ENCODE peak calls at places on chromosomes 4 and X, in six cellular contexts. One of them, this sample, is unnamed.
A peak's percentile ranks its signal among the peaks of the same experiment; 100 is the strongest.

GRCh38 chr4:163654621-163655020 is 160.1 kb downstream of the TMA16 start:
- DNase-seq in suprapubic skin: no peak
- DNase-seq in adrenal gland: no peak
- DNase-seq in ovary: no peak
- DNase-seq in CD8-positive, alpha-beta T cell: no peak
- DNase-seq in PC-3: peak; percentile 68
- DNase-seq in this sample: no peak

GRCh38 chr4:151314509-151314908 is 10.9 kb downstream of the SH3D19 start:
- DNase-seq in ovary: no peak
- DNase-seq in suprapubic skin: no peak
- DNase-seq in PC-3: no peak
- DNase-seq in CD8-positive, alpha-beta T cell: no peak
- DNase-seq in adrenal gland: no peak
- DNase-seq in this sample: no peak

GRCh38 chr4:76606662-76607265 is 171.7 kb downstream of the SHROOM3 start:
- DNase-seq in adrenal gland: no peak
- DNase-seq in suprapubic skin: no peak
- DNase-seq in ovary: no peak
- DNase-seq in PC-3: no peak
- DNase-seq in CD8-positive, alpha-beta T cell: no peak
- DNase-seq in this sample: no peak

GRCh38 chrX:123450217-123450616 is 266.1 kb downstream of the GRIA3 start:
- DNase-seq in PC-3: peak; percentile 50
- DNase-seq in CD8-positive, alpha-beta T cell: no peak
- DNase-seq in suprapubic skin: no peak
- DNase-seq in adrenal gland: no peak
- DNase-seq in ovary: no peak
- DNase-seq in this sample: no peak

GRCh38 chr4:151144329-151145072 is 45.1 kb downstream of the RPS3A start:
- DNase-seq in PC-3: no peak
- DNase-seq in suprapubic skin: no peak
- DNase-seq in ovary: no peak
- DNase-seq in adrenal gland: no peak
- DNase-seq in CD8-positive, alpha-beta T cell: no peak
- DNase-seq in this sample: no peak

GRCh38 chr4:153153339-153153851 is 50.8 kb upstream of the TRIM2 start:
- DNase-seq in ovary: peak; percentile 51
- DNase-seq in PC-3: peak; percentile 19
- DNase-seq in suprapubic skin: peak; percentile 81
- DNase-seq in adrenal gland: peak; percentile 64
- DNase-seq in CD8-positive, alpha-beta T cell: peak; percentile 65
- DNase-seq in this sample: peak; percentile 43

GRCh38 chrX:136622568-136622967 is 25.4 kb upstream of the CD40LG start:
- DNase-seq in PC-3: no peak
- DNase-seq in CD8-positive, alpha-beta T cell: no peak
- DNase-seq in ovary: no peak
- DNase-seq in adrenal gland: no peak
- DNase-seq in suprapubic skin: no peak
- DNase-seq in this sample: peak; percentile 66

GRCh38 chr4:94641702-94642560 is 115.8 kb upstream of the BMPR1B start:
- DNase-seq in CD8-positive, alpha-beta T cell: no peak
- DNase-seq in PC-3: peak; percentile 77
- DNase-seq in ovary: no peak
- DNase-seq in suprapubic skin: no peak
- DNase-seq in adrenal gland: no peak
- DNase-seq in this sample: peak; percentile 53

GRCh38 chr4:116016201-116016600 is 902.8 kb upstream of the NDST4 start:
- DNase-seq in adrenal gland: no peak
- DNase-seq in PC-3: peak; percentile 92
- DNase-seq in suprapubic skin: no peak
- DNase-seq in ovary: no peak
- DNase-seq in CD8-positive, alpha-beta T cell: no peak
- DNase-seq in this sample: peak; percentile 33

GRCh38 chr4:7462509-7462971 is 27.8 kb upstream of the PSAPL1 start:
- DNase-seq in ovary: peak; percentile 68
- DNase-seq in adrenal gland: no peak
- DNase-seq in CD8-positive, alpha-beta T cell: no peak
- DNase-seq in suprapubic skin: no peak
- DNase-seq in PC-3: peak; percentile 88
- DNase-seq in this sample: peak; percentile 62

GRCh38 chr4:71235321-71236206 is 103.3 kb upstream of the SLC4A4 start:
- DNase-seq in suprapubic skin: no peak
- DNase-seq in ovary: no peak
- DNase-seq in adrenal gland: no peak
- DNase-seq in CD8-positive, alpha-beta T cell: no peak
- DNase-seq in PC-3: no peak
- DNase-seq in this sample: no peak

GRCh38 chr4:6336166-6336565 is 66.5 kb downstream of the WFS1 start:
- DNase-seq in adrenal gland: no peak
- DNase-seq in suprapubic skin: no peak
- DNase-seq in CD8-positive, alpha-beta T cell: no peak
- DNase-seq in ovary: no peak
- DNase-seq in PC-3: no peak
- DNase-seq in this sample: no peak

GRCh38 chr4:26131711-26132110 is 189.1 kb upstream of the RBPJ start:
- DNase-seq in PC-3: no peak
- DNase-seq in suprapubic skin: no peak
- DNase-seq in adrenal gland: no peak
- DNase-seq in CD8-positive, alpha-beta T cell: peak; percentile 40
- DNase-seq in ovary: no peak
- DNase-seq in this sample: no peak

GRCh38 chr4:178329226-178329872 is 887.1 kb upstream of the AGA start:
- DNase-seq in CD8-positive, alpha-beta T cell: no peak
- DNase-seq in ovary: no peak
- DNase-seq in adrenal gland: no peak
- DNase-seq in suprapubic skin: no peak
- DNase-seq in PC-3: peak; percentile 1
- DNase-seq in this sample: no peak

GRCh38 chr4:140344111-140344510 is 29.3 kb upstream of the SCOC start:
- DNase-seq in suprapubic skin: no peak
- DNase-seq in CD8-positive, alpha-beta T cell: no peak
- DNase-seq in ovary: no peak
- DNase-seq in adrenal gland: no peak
- DNase-seq in PC-3: no peak
- DNase-seq in this sample: no peak

GRCh38 chr4:187069398-187069797 is 345.7 kb upstream of the FAT1 start:
- DNase-seq in CD8-positive, alpha-beta T cell: no peak
- DNase-seq in adrenal gland: no peak
- DNase-seq in suprapubic skin: no peak
- DNase-seq in ovary: no peak
- DNase-seq in PC-3: no peak
- DNase-seq in this sample: no peak

GRCh38 chrX:152895724-152896420 is 2.0 kb upstream of the ZNF185 start:
- DNase-seq in adrenal gland: no peak
- DNase-seq in ovary: no peak
- DNase-seq in CD8-positive, alpha-beta T cell: no peak
- DNase-seq in PC-3: peak; percentile 93
- DNase-seq in suprapubic skin: no peak
- DNase-seq in this sample: peak; percentile 12

GRCh38 chr4:157265281-157265680 is 44.8 kb downstream of the GRIA2 start:
- DNase-seq in suprapubic skin: no peak
- DNase-seq in ovary: no peak
- DNase-seq in CD8-positive, alpha-beta T cell: no peak
- DNase-seq in adrenal gland: no peak
- DNase-seq in PC-3: peak; percentile 72
- DNase-seq in this sample: no peak

GRCh38 chr4:100208964-100209363 is 18.7 kb upstream of the DDIT4L start:
- DNase-seq in adrenal gland: no peak
- DNase-seq in suprapubic skin: no peak
- DNase-seq in ovary: no peak
- DNase-seq in CD8-positive, alpha-beta T cell: no peak
- DNase-seq in PC-3: peak; percentile 1
- DNase-seq in this sample: no peak

GRCh38 chrX:140918398-140919043 is 83.9 kb upstream of the SPANXB1 start:
- DNase-seq in CD8-positive, alpha-beta T cell: no peak
- DNase-seq in ovary: peak; percentile 6
- DNase-seq in PC-3: peak; percentile 70
- DNase-seq in suprapubic skin: no peak
- DNase-seq in adrenal gland: peak; percentile 33
- DNase-seq in this sample: peak; percentile 0

GRCh38 chr4:138959421-138959820 is 56.2 kb upstream of the NOCT start:
- DNase-seq in CD8-positive, alpha-beta T cell: no peak
- DNase-seq in PC-3: no peak
- DNase-seq in ovary: no peak
- DNase-seq in adrenal gland: no peak
- DNase-seq in suprapubic skin: no peak
- DNase-seq in this sample: no peak

GRCh38 chr4:176758731-176759130 is 34.0 kb downstream of the VEGFC start:
- DNase-seq in PC-3: no peak
- DNase-seq in CD8-positive, alpha-beta T cell: no peak
- DNase-seq in ovary: no peak
- DNase-seq in suprapubic skin: no peak
- DNase-seq in adrenal gland: peak; percentile 62
- DNase-seq in this sample: no peak

GRCh38 chrX:136271300-136271699 is 20.1 kb upstream of the MAP7D3 start:
- DNase-seq in ovary: no peak
- DNase-seq in CD8-positive, alpha-beta T cell: no peak
- DNase-seq in suprapubic skin: no peak
- DNase-seq in PC-3: no peak
- DNase-seq in adrenal gland: no peak
- DNase-seq in this sample: no peak

GRCh38 chrX:41478397-41478911 is 31.3 kb downstream of the NYX start:
- DNase-seq in adrenal gland: no peak
- DNase-seq in suprapubic skin: no peak
- DNase-seq in CD8-positive, alpha-beta T cell: no peak
- DNase-seq in ovary: no peak
- DNase-seq in PC-3: peak; percentile 5
- DNase-seq in this sample: peak; percentile 71

GRCh38 chrX:37330642-37331041 is 18.5 kb upstream of the PRRG1 start:
- DNase-seq in ovary: no peak
- DNase-seq in PC-3: no peak
- DNase-seq in suprapubic skin: no peak
- DNase-seq in CD8-positive, alpha-beta T cell: no peak
- DNase-seq in adrenal gland: no peak
- DNase-seq in this sample: no peak

GRCh38 chr4:99061048-99061447 is 27.5 kb downstream of the ADH5 start:
- DNase-seq in PC-3: no peak
- DNase-seq in ovary: no peak
- DNase-seq in CD8-positive, alpha-beta T cell: no peak
- DNase-seq in adrenal gland: no peak
- DNase-seq in suprapubic skin: no peak
- DNase-seq in this sample: no peak

GRCh38 chr4:7595883-7596535 is 161.3 kb upstream of the PSAPL1 start:
- DNase-seq in adrenal gland: no peak
- DNase-seq in suprapubic skin: no peak
- DNase-seq in ovary: no peak
- DNase-seq in CD8-positive, alpha-beta T cell: no peak
- DNase-seq in PC-3: peak; percentile 58
- DNase-seq in this sample: no peak

GRCh38 chrX:74520291-74520690 is 94.1 kb downstream of the RLIM start:
- DNase-seq in PC-3: no peak
- DNase-seq in adrenal gland: no peak
- DNase-seq in suprapubic skin: no peak
- DNase-seq in CD8-positive, alpha-beta T cell: no peak
- DNase-seq in ovary: no peak
- DNase-seq in this sample: peak; percentile 54

GRCh38 chr4:159290321-159291030 is 187.6 kb downstream of the RAPGEF2 start:
- DNase-seq in suprapubic skin: no peak
- DNase-seq in ovary: no peak
- DNase-seq in adrenal gland: no peak
- DNase-seq in PC-3: peak; percentile 56
- DNase-seq in CD8-positive, alpha-beta T cell: no peak
- DNase-seq in this sample: no peak

GRCh38 chrX:1407035-1407434 is 15.1 kb upstream of the SLC25A6 start:
- DNase-seq in adrenal gland: no peak
- DNase-seq in CD8-positive, alpha-beta T cell: no peak
- DNase-seq in suprapubic skin: peak; percentile 2
- DNase-seq in PC-3: no peak
- DNase-seq in ovary: no peak
- DNase-seq in this sample: no peak

GRCh38 chrX:113726898-113727297 is 857.0 kb upstream of the HTR2C start:
- DNase-seq in adrenal gland: no peak
- DNase-seq in CD8-positive, alpha-beta T cell: no peak
- DNase-seq in suprapubic skin: no peak
- DNase-seq in PC-3: no peak
- DNase-seq in ovary: no peak
- DNase-seq in this sample: no peak

DNA sequence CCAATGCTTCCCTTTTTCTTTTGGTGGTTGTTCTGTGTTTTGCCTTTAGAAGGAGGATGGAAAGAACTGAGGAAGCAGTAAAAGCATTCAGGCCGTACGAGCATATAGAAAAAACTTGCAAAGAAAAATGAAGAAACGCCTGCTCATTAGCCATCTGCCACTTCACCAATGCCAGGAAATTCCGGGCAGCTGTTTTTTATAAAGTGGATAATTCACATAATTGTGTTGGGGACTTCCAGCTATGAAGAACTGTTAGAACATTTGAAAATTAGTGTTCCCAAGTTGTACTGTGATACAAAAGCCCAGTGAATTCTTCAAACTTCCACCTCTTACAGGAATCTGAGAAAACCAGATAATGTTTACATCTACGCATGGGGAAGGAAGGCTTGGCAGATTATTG is 11.7 kb downstream of the RELL1 start:
- DNase-seq in PC-3: no peak
- DNase-seq in adrenal gland: no peak
- DNase-seq in suprapubic skin: no peak
- DNase-seq in ovary: no peak
- DNase-seq in CD8-positive, alpha-beta T cell: no peak
- DNase-seq in this sample: no peak
- H3K27ac ChIP-seq in PC-3: no peak overlapping the region
- H3K27ac ChIP-seq in adrenal gland: no peak overlapping the region
- H3K27ac ChIP-seq in suprapubic skin: no peak overlapping the region
- H3K27ac ChIP-seq in ovary: no peak overlapping the region
- H3K27ac ChIP-seq in CD8-positive, alpha-beta T cell: no peak overlapping the region
- H3K27ac ChIP-seq in this sample: no peak overlapping the region

DNA sequence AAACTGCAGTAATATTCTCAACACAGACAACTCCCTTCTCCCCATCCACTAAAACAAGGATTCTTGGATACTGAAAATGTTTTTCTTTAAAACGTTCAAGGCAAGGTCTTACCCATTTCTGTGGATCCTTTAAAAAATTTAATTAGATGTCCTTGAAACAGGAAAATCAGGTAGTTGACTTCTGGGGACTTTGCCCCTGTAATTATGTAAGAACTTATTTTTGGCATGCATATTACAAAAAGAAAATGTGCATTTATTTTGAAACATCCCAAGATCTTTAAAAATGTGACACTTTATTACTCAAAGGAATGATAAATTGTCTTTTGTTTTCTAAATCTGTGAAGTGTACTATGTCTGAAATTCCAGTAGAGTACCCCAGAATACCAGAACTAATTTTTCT is 25.8 kb downstream of the GUCY1B1 start:
- DNase-seq in suprapubic skin: no peak
- DNase-seq in ovary: no peak
- DNase-seq in adrenal gland: no peak
- DNase-seq in PC-3: no peak
- DNase-seq in CD8-positive, alpha-beta T cell: no peak
- DNase-seq in this sample: no peak
- H3K4me3 ChIP-seq in suprapubic skin: no peak overlapping the region
- H3K4me3 ChIP-seq in ovary: no peak overlapping the region
- H3K4me3 ChIP-seq in adrenal gland: no peak overlapping the region
- H3K4me3 ChIP-seq in PC-3: no peak overlapping the region
- H3K4me3 ChIP-seq in CD8-positive, alpha-beta T cell: no peak overlapping the region
- H3K4me3 ChIP-seq in this sample: no peak overlapping the region

GRCh38 chrX:65690057-65690855 is 22.8 kb downstream of the MSN start:
- DNase-seq in CD8-positive, alpha-beta T cell: no peak
- DNase-seq in suprapubic skin: no peak
- DNase-seq in PC-3: peak; percentile 60
- DNase-seq in adrenal gland: no peak
- DNase-seq in ovary: no peak
- DNase-seq in this sample: no peak
- H3K27ac ChIP-seq in CD8-positive, alpha-beta T cell: peak overlapping the region; percentile 30
- H3K27ac ChIP-seq in suprapubic skin: peak overlapping the region; percentile 60
- H3K27ac ChIP-seq in PC-3: peak overlapping the region; percentile 62
- H3K27ac ChIP-seq in adrenal gland: no peak overlapping the region
- H3K27ac ChIP-seq in ovary: no peak overlapping the region
- H3K27ac ChIP-seq in this sample: no peak overlapping the region

GRCh38 chr4:53593765-53594164 is 2.5 kb upstream of the LNX1 start:
- DNase-seq in suprapubic skin: no peak
- DNase-seq in CD8-positive, alpha-beta T cell: no peak
- DNase-seq in ovary: no peak
- DNase-seq in adrenal gland: no peak
- DNase-seq in PC-3: no peak
- DNase-seq in this sample: no peak
- H3K4me3 ChIP-seq in suprapubic skin: no peak overlapping the region
- H3K4me3 ChIP-seq in CD8-positive, alpha-beta T cell: no peak overlapping the region
- H3K4me3 ChIP-seq in ovary: no peak overlapping the region
- H3K4me3 ChIP-seq in adrenal gland: no peak overlapping the region
- H3K4me3 ChIP-seq in PC-3: no peak overlapping the region
- H3K4me3 ChIP-seq in this sample: no peak overlapping the region

This sample was measured in trophoblast cell.